ENCODE peak calls at places on chromosomes 11 and 22, in seven cellular contexts. F is HCT116, L is PC-3, I is MM.1S, C is SK-N-SH, B is hepatocyte, T is GM23338. O is an unnamed sample.

GRCh38 chr22:45240137-45240809 is 421 bp downstream of the KIAA0930 start:
- DNase-seq in F (no peak), B (no peak), C (peak; percentile 78), L (no peak), T (peak; percentile 53), I (no peak), O (peak; percentile 41)

GRCh38 chr22:22710719-22711531 is 66.5 kb downstream of the GGTLC2 start:
- DNase-seq in I (peak; percentile 52), B (peak; percentile 75), T (peak; percentile 70), L (peak; percentile 71), C (peak; percentile 75), F (no peak), O (peak; percentile 69)

GRCh38 chr11:114799524-114799923 is 121.2 kb downstream of the NXPE2 start:
- DNase-seq in B (peak; percentile 20), I (no peak), L (no peak), F (no peak), T (peak; percentile 89), C (no peak), O (no peak)

GRCh38 chr22:49683032-49683431 is 144.6 kb downstream of the BRD1 start:
- DNase-seq in T (no peak), F (no peak), C (no peak), B (no peak), I (no peak), L (no peak), O (no peak)

GRCh38 chr22:36081023-36081431 is 52.4 kb upstream of the RBFOX2 start:
- DNase-seq in L (no peak), F (no peak), C (no peak), B (peak; percentile 53), I (no peak), T (no peak), O (no peak)

GRCh38 chr22:27876684-27877083 is 42.4 kb downstream of the PITPNB start:
- DNase-seq in I (no peak), B (no peak), L (no peak), C (no peak), F (no peak), T (no peak), O (no peak)

GRCh38 chr11:96234866-96235441 is 108.0 kb downstream of the MAML2 start:
- DNase-seq in F (no peak), I (no peak), L (peak; percentile 67), C (no peak), T (no peak), B (no peak), O (no peak)

GRCh38 chr11:10314199-10315072 is 9.6 kb downstream of the ADM start:
- DNase-seq in B (peak; percentile 48), F (no peak), T (peak; percentile 70), C (no peak), L (peak; percentile 66), I (peak; percentile 96), O (peak; percentile 92)

GRCh38 chr11:92480519-92480918 is 255.9 kb downstream of the FAT3 start:
- DNase-seq in I (no peak), F (no peak), B (no peak), L (peak; percentile 6), C (no peak), T (no peak), O (no peak)

GRCh38 chr11:36628765-36629199 is 30.7 kb upstream of the RAG2 start:
- DNase-seq in C (peak; percentile 58), B (no peak), F (no peak), I (no peak), L (no peak), T (no peak), O (no peak)

GRCh38 chr11:36628141-36628540 is 30.1 kb upstream of the RAG2 start:
- DNase-seq in F (no peak), I (no peak), T (no peak), L (no peak), B (no peak), C (no peak), O (no peak)

GRCh38 chr11:36627006-36627405 is 29.0 kb upstream of the RAG2 start:
- DNase-seq in F (no peak), C (no peak), B (no peak), T (no peak), I (no peak), L (no peak), O (no peak)

GRCh38 chr11:36631704-36632287 is 33.8 kb upstream of the RAG2 start:
- DNase-seq in I (peak; percentile 60), B (no peak), C (no peak), F (no peak), L (no peak), T (no peak), O (no peak)

GRCh38 chr11:36627471-36627870 is 29.4 kb upstream of the RAG2 start:
- DNase-seq in I (no peak), L (no peak), T (no peak), C (no peak), F (no peak), B (no peak), O (no peak)
- TF ChIP-seq EZH2phosphoT487 in I (no peak), L (no peak), T (no peak), C (no peak), F (no peak), B (no peak), O (no peak)

GRCh38 chr22:30943368-30943767 is 25.2 kb downstream of the MORC2 start:
- DNase-seq in B (no peak), F (no peak), L (no peak), C (no peak), T (no peak), I (no peak), O (no peak)
- H3K9me2 ChIP-seq in B (no peaks in the 10 kb centered on the region), F (no peaks in the 10 kb centered on the region), L (no peaks in the 10 kb centered on the region), C (no peaks in the 10 kb centered on the region), T (no peaks in the 10 kb centered on the region), I (no peaks in the 10 kb centered on the region), O (no peaks in the 10 kb centered on the region)

DNA sequence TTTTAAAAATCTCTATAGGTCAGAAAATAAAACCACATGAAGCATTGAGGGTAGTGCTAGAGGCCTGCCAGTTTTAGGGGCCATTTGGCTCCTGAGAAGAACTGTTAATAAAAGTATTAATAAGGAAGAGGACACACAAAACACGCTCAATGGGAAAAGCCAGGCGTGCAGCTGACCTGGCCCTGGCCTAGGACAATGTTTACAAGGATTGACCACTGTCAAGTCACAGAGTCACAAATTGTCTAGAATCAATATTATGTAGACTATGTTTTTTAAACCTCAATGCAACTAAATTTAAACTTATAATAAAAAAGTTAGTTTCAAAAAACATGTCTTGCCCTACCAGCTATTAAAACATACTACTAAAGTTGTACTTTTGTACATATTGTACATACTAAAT is 89.4 kb downstream of the YAP1 start:
- DNase-seq in C (no peak), B (no peak), L (no peak), I (no peak), T (no peak), F (no peak), O (no peak)
- TF ChIP-seq CTCF in C (no peak), B (no peak), L (no peak), I (no peak), T (no peak), F (no peak), O (no peak)

DNA sequence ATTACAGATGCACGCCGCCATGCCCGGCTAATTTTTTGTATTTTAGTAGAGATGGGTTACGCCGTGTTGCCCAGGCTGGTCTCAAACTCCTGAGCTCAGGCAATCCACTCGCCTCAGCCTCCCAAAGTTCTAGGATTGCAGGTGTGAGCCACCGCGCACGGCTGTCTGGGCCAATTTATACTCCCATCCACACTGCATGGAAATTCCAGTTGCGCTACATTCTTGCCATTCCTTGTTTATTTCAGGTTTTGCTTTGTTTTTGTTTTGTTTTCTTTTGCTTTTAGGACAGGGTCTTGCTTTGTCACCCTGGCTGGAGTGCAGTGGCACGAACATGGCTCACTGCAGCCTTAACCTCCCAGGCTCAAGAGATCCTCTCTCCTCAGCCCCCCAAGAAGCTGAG is 11.0 kb upstream of the CAPRIN1 start:
- DNase-seq in T (no peak), I (no peak), B (no peak), C (no peak), F (no peak), L (no peak), O (no peak)
- TF ChIP-seq EZH2phosphoT487 in T (no peak), I (no peak), B (no peak), C (no peak), F (no peak), L (no peak), O (no peak)

GRCh38 chr11:43268786-43269185 is 43.0 kb upstream of the API5 start:
- DNase-seq in C (peak; percentile 21), L (no peak), I (no peak), B (no peak), T (peak; percentile 25), F (no peak), O (no peak)
- H3K9me2 ChIP-seq in C (no peaks in the 10 kb centered on the region), L (no peaks in the 10 kb centered on the region), I (no peaks in the 10 kb centered on the region), B (no peaks in the 10 kb centered on the region), T (no peaks in the 10 kb centered on the region), F (no peaks in the 10 kb centered on the region), O (no peaks in the 10 kb centered on the region)

GRCh38 chr11:121652982-121653381 is 200.2 kb upstream of the SORL1-AS1 start:
- DNase-seq in F (no peak), I (no peak), C (peak; percentile 60), T (peak; percentile 76), B (peak; percentile 46), L (peak; percentile 30), O (peak; percentile 9)
- TF ChIP-seq CTCF in F (peak; percentile 43), I (no peak), C (peak; percentile 65), T (peak; percentile 73), B (peak; percentile 50), L (peak; percentile 77), O (peak; percentile 72)

DNA sequence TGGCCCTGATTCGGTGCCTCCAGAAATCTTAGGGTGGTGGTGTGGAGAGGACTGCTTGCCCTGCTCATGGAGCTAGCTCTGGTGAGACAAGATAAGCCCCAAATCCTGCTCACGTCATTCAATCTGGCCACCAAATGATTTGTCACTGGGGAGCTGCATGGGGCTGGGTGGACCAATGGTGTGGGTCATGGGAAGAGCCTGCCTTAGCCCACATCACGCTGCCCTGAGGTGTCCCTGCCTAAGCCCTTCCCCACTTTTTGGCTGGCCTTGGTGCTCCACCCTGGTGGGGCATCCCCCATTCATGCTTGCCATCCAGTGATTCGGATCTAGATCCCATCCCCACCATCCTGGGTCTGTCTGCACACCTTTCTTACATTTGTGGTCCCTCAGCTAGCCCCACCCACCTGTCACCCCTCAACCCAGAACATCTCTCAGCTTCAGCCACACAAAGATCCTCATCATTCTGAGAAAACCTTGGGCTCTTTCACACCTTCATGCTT is 87.6 kb downstream of the PDE2A start:
- DNase-seq in F (no peak), B (no peak), I (no peak), T (no peak), C (no peak), L (no peak), O (no peak)
- TF ChIP-seq EZH2phosphoT487 in F (no peak), B (no peak), I (no peak), T (no peak), C (no peak), L (no peak), O (no peak)

DNA sequence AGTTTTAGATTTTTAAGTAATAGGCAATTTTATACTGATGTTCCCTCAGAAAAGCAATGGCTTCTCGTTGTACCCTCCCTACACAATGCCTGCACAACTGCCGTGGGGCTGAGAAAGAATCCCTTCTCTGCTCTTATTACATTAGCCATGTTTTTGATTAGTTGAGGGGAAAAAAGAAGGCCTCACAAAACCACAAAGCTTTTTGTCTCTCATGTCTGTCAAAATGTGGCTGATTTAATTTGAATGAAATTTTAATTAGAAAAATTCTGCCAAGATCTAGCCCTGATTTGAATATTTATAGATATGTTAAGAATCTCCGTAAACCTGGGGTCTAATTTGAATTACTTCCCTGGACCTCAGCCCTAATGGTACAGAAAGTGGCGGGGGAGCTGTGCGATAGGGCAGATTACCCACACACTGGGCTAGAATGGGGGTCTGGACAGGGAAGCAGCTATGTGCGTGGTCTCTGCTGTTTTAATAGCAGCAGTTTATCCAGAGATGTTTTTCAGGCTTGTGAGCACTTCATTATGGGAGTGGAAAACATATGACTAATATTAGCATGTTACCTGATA is 141.3 kb upstream of the TTC12 start:
- DNase-seq in B (no peak), L (no peak), C (peak; percentile 62), T (no peak), I (no peak), F (no peak), O (no peak)
- H3K9me2 ChIP-seq in B (no peaks in the 10 kb centered on the region), L (no peaks in the 10 kb centered on the region), C (no peaks in the 10 kb centered on the region), T (peaks cover 3% of the 10 kb centered on the region), I (no peaks in the 10 kb centered on the region), F (no peaks in the 10 kb centered on the region), O (no peaks in the 10 kb centered on the region)

O was measured in OCI-LY7.